ENCODE peak calls at places on chromosomes 16 and 17, in eight cellular contexts. L, Y, G, S, A, X, V and I are unnamed samples.

GRCh38 chr16:9447195-9447551 is 355.7 kb downstream of the HAPSTR1 start:
- DNase-seq in L (no peak), Y (no peak), G (no peak), S (no peak), A (no peak), X (no peak), V (no peak), I (peak)

GRCh38 chr16:11586375-11586855 is 304 bp downstream of the LITAF start:
- DNase-seq in L (no peak), Y (peak), G (no peak), S (peak), A (no peak), X (peak), V (no peak), I (no peak)

GRCh38 chr16:75789237-75789636 is 62.9 kb upstream of the CPHXL start:
- DNase-seq in L (no peak), Y (peak), G (peak), S (peak), A (peak), X (no peak), V (no peak), I (peak)

GRCh38 chr17:29163563-29163962 is 16.6 kb downstream of the MYO18A start:
- DNase-seq in L (no peak), Y (peak), G (no peak), S (no peak), A (peak), X (peak), V (no peak), I (no peak)

GRCh38 chr17:61486135-61487120 is 34.2 kb downstream of the TBX4 start:
- DNase-seq in L (no peak), Y (no peak), G (no peak), S (peak), A (no peak), X (peak), V (no peak), I (no peak)

GRCh38 chr17:2057714-2058520 is 3.0 kb downstream of the HIC1 start:
- DNase-seq in L (no peak), Y (no peak), G (no peak), S (no peak), A (peak), X (peak), V (no peak), I (no peak)

GRCh38 chr17:57086069-57086930 is 1.3 kb downstream of the AKAP1 start:
- DNase-seq in L (no peak), Y (peak), G (peak), S (peak), A (no peak), X (peak), V (peak), I (peak)

GRCh38 chr16:24683250-24683649 is 46.2 kb upstream of the TNRC6A start:
- DNase-seq in L (no peak), Y (no peak), G (no peak), S (no peak), A (no peak), X (no peak), V (no peak), I (no peak)

GRCh38 chr16:88781140-88782077 is 3.6 kb downstream of the PIEZO1 start:
- DNase-seq in L (no peak), Y (no peak), G (no peak), S (no peak), A (no peak), X (no peak), V (peak), I (no peak)

GRCh38 chr17:78343433-78344201 is 16.3 kb downstream of the SOCS3 start:
- DNase-seq in L (no peak), Y (no peak), G (no peak), S (no peak), A (no peak), X (peak), V (peak), I (peak)

GRCh38 chr17:8073627-8074485 is 13.7 kb downstream of the ALOX12B start:
- DNase-seq in L (peak), Y (peak), G (peak), S (peak), A (peak), X (peak), V (peak), I (no peak)

GRCh38 chr16:29943846-29944669 is 17.8 kb upstream of the TMEM219 start:
- DNase-seq in L (no peak), Y (peak), G (peak), S (peak), A (peak), X (no peak), V (no peak), I (peak)

GRCh38 chr16:67296422-67296821 is 17.1 kb downstream of the PLEKHG4 start:
- DNase-seq in L (no peak), Y (no peak), G (no peak), S (no peak), A (peak), X (no peak), V (no peak), I (no peak)

GRCh38 chr17:19341211-19341631 is 21.3 kb downstream of the B9D1 start:
- DNase-seq in L (no peak), Y (no peak), G (no peak), S (no peak), A (no peak), X (no peak), V (no peak), I (no peak)

GRCh38 chr17:62096401-62096670 is 31.3 kb upstream of the MED13 start:
- DNase-seq in L (no peak), Y (no peak), G (no peak), S (no peak), A (no peak), X (no peak), V (no peak), I (no peak)

GRCh38 chr17:47205419-47205963 is 3.7 kb upstream of the MYL4 start:
- DNase-seq in L (no peak), Y (peak), G (no peak), S (no peak), A (peak), X (peak), V (peak), I (peak)

GRCh38 chr17:74519951-74520553 is 11.2 kb downstream of the CD300LB start:
- DNase-seq in L (no peak), Y (no peak), G (no peak), S (no peak), A (no peak), X (no peak), V (no peak), I (no peak)

GRCh38 chr17:72165202-72165972 is 44.6 kb downstream of the SOX9 start:
- DNase-seq in L (no peak), Y (no peak), G (no peak), S (no peak), A (no peak), X (no peak), V (no peak), I (no peak)

GRCh38 chr17:76593338-76593737 is 7.7 kb upstream of the ST6GALNAC2 start:
- DNase-seq in L (no peak), Y (no peak), G (no peak), S (peak), A (no peak), X (no peak), V (no peak), I (peak)